ENCODE peak calls at places on chromosome 19, in nine cellular contexts. D, B, Q, P, Y, O, W, G and Z are unnamed samples. For H3K4me1, the result is how much of the 10 kb centered on the place peaks cover.

GRCh38 chr19:5452594-5453565 is 2.3 kb upstream of the ZNRF4 start:
- DNase-seq in D (no peak), B (peak), Q (no peak), P (peak), Y (peak), O (peak), W (peak), G (no peak), Z (no peak)

GRCh38 chr19:27780367-27781065 is 1432.4 kb downstream of the UQCRFS1 start:
- DNase-seq in D (no peak), B (no peak), Q (no peak), P (no peak), Y (no peak), O (no peak), W (no peak), G (no peak), Z (no peak)

GRCh38 chr19:42475366-42475765 is 32.6 kb upstream of the CXCL17 start:
- DNase-seq in D (peak), B (no peak), Q (no peak), P (no peak), Y (no peak), O (no peak), W (no peak), G (no peak), Z (no peak)

GRCh38 chr19:15107056-15108010 is at the start of gene SYDE1:
- DNase-seq in D (peak), B (peak), Q (no peak), P (peak), Y (peak), O (peak), W (peak), G (no peak), Z (peak)

GRCh38 chr19:41934849-41935374 is 6.7 kb upstream of the ERFL start:
- DNase-seq in D (peak), B (peak), Q (peak), P (peak), Y (peak), O (peak), W (peak), G (no peak), Z (peak)

GRCh38 chr19:58575183-58576041 is 2.3 kb upstream of the MZF1 start:
- DNase-seq in D (peak), B (peak), Q (peak), P (peak), Y (peak), O (peak), W (no peak), G (peak), Z (peak)

GRCh38 chr19:13010038-13010991 is 15.0 kb downstream of the NFIX start:
- DNase-seq in D (peak), B (no peak), Q (no peak), P (peak), Y (no peak), O (no peak), W (no peak), G (no peak), Z (no peak)

GRCh38 chr19:48738557-48739399 is 1.6 kb downstream of the RASIP1 start:
- DNase-seq in D (peak), B (peak), Q (peak), P (peak), Y (peak), O (peak), W (peak), G (peak), Z (peak)

GRCh38 chr19:40090256-40091204 is at the start of gene ZNF780A:
- DNase-seq in D (peak), B (peak), Q (peak), P (peak), Y (peak), O (peak), W (peak), G (no peak), Z (peak)

GRCh38 chr19:17847538-17848366 is at the start of gene JAK3:
- DNase-seq in D (peak), B (peak), Q (peak), P (peak), Y (peak), O (peak), W (no peak), G (no peak), Z (peak)

GRCh38 chr19:42175952-42176648 is 41.4 kb downstream of the DEDD2 start:
- DNase-seq in D (peak), B (peak), Q (no peak), P (peak), Y (peak), O (peak), W (peak), G (no peak), Z (peak)

GRCh38 chr19:6273701-6274601 is 5.8 kb downstream of the MLLT1 start:
- DNase-seq in D (no peak), B (no peak), Q (no peak), P (peak), Y (peak), O (peak), W (no peak), G (no peak), Z (peak)

GRCh38 chr19:5990289-5990797 is 12.4 kb upstream of the RANBP3 start:
- DNase-seq in D (peak), B (peak), Q (peak), P (peak), Y (no peak), O (no peak), W (no peak), G (no peak), Z (no peak)

GRCh38 chr19:21947775-21948174 is 63.0 kb downstream of the ZNF208 start:
- DNase-seq in D (no peak), B (no peak), Q (no peak), P (no peak), Y (no peak), O (peak), W (no peak), G (no peak), Z (no peak)

GRCh38 chr19:45276284-45276687 is 25.2 kb downstream of the MARK4 start:
- DNase-seq in D (no peak), B (no peak), Q (no peak), P (peak), Y (peak), O (peak), W (no peak), G (no peak), Z (peak)

GRCh38 chr19:10395853-10396355 is 7.4 kb downstream of the CDC37 start:
- DNase-seq in D (no peak), B (no peak), Q (no peak), P (no peak), Y (no peak), O (no peak), W (no peak), G (no peak), Z (no peak)

GRCh38 chr19:17720487-17720839 is 1.2 kb downstream of the MAP1S start:
- DNase-seq in D (no peak), B (no peak), Q (no peak), P (peak), Y (no peak), O (no peak), W (no peak), G (no peak), Z (no peak)

GRCh38 chr19:12665281-12665573 is 1.3 kb downstream of the MAN2B1 start:
- DNase-seq in D (no peak), B (no peak), Q (no peak), P (no peak), Y (no peak), O (no peak), W (no peak), G (no peak), Z (no peak)

GRCh38 chr19:1663854-1664253 is 11.4 kb upstream of the TCF3 start:
- DNase-seq in D (no peak), B (no peak), Q (no peak), P (no peak), Y (no peak), O (no peak), W (no peak), G (no peak), Z (no peak)
- H3K4me2 ChIP-seq in D (no peak), B (no peak), Q (no peak), P (no peak), Y (no peak), O (no peak), W (no peak), G (no peak), Z (no peak)

GRCh38 chr19:18848860-18849661 is 17.3 kb downstream of the UPF1 start:
- DNase-seq in D (no peak), B (no peak), Q (no peak), P (peak), Y (peak), O (peak), W (no peak), G (no peak), Z (no peak)
- H3K4me1 ChIP-seq in D (under half), B (under half), Q (under half), P (under half), Y (under half), O (half or more), W (under half), G (under half), Z (under half)

GRCh38 chr19:55451522-55452380 is 8.7 kb upstream of the SHISA7 start:
- DNase-seq in D (no peak), B (peak), Q (no peak), P (peak), Y (no peak), O (peak), W (no peak), G (no peak), Z (no peak)

GRCh38 chr19:55453861-55454260 is 7.6 kb downstream of the ISOC2 start:
- DNase-seq in D (no peak), B (no peak), Q (no peak), P (no peak), Y (no peak), O (no peak), W (no peak), G (no peak), Z (no peak)

GRCh38 chr19:55454787-55455243 is 6.6 kb downstream of the ISOC2 start:
- DNase-seq in D (peak), B (peak), Q (no peak), P (peak), Y (peak), O (peak), W (peak), G (no peak), Z (no peak)

GRCh38 chr19:55451163-55451521 is 8.0 kb upstream of the SHISA7 start:
- DNase-seq in D (no peak), B (peak), Q (no peak), P (no peak), Y (no peak), O (no peak), W (no peak), G (no peak), Z (no peak)

GRCh38 chr19:55452381-55453325 is 8.8 kb downstream of the ISOC2 start:
- DNase-seq in D (peak), B (peak), Q (no peak), P (peak), Y (peak), O (peak), W (no peak), G (no peak), Z (peak)
- H3K4me2 ChIP-seq in D (peak), B (peak), Q (no peak), P (peak), Y (peak), O (peak), W (no peak), G (no peak), Z (peak)

GRCh38 chr19:53511933-53512374 is 26.0 kb upstream of the ZNF331 start:
- DNase-seq in D (peak), B (peak), Q (no peak), P (peak), Y (peak), O (peak), W (peak), G (no peak), Z (peak)

GRCh38 chr19:53507523-53508442 is 30.2 kb upstream of the ZNF331 start:
- DNase-seq in D (no peak), B (no peak), Q (no peak), P (no peak), Y (peak), O (no peak), W (peak), G (no peak), Z (peak)

GRCh38 chr19:53509443-53509842 is 28.5 kb upstream of the ZNF331 start:
- DNase-seq in D (no peak), B (no peak), Q (no peak), P (no peak), Y (no peak), O (no peak), W (no peak), G (no peak), Z (no peak)

GRCh38 chr19:53511357-53511756 is 26.6 kb upstream of the ZNF331 start:
- DNase-seq in D (no peak), B (no peak), Q (no peak), P (no peak), Y (no peak), O (no peak), W (no peak), G (no peak), Z (no peak)

GRCh38 chr19:53509845-53510244 is 28.1 kb upstream of the ZNF331 start:
- DNase-seq in D (no peak), B (no peak), Q (no peak), P (no peak), Y (no peak), O (no peak), W (no peak), G (no peak), Z (no peak)
- H3K4me1 ChIP-seq in D (under half), B (under half), Q (under half), P (under half), Y (under half), O (under half), W (under half), G (under half), Z (under half)

GRCh38 chr19:37466798-37467607 is at the start of gene ZNF569:
- DNase-seq in D (peak), B (peak), Q (peak), P (peak), Y (peak), O (peak), W (peak), G (peak), Z (peak)

GRCh38 chr19:37466277-37466797 is 907 bp downstream of the ZNF569 start:
- DNase-seq in D (no peak), B (no peak), Q (no peak), P (no peak), Y (no peak), O (no peak), W (no peak), G (no peak), Z (no peak)

GRCh38 chr19:37470216-37470615 is 1.1 kb downstream of the ZNF570 start:
- DNase-seq in D (no peak), B (no peak), Q (no peak), P (peak), Y (no peak), O (no peak), W (no peak), G (no peak), Z (no peak)

GRCh38 chr19:37467608-37468090 is 405 bp upstream of the ZNF569 start:
- DNase-seq in D (no peak), B (no peak), Q (no peak), P (no peak), Y (no peak), O (no peak), W (no peak), G (no peak), Z (no peak)

GRCh38 chr19:37468961-37469777 is at the start of gene ZNF570:
- DNase-seq in D (peak), B (peak), Q (no peak), P (peak), Y (peak), O (peak), W (peak), G (peak), Z (peak)
- H3K4me2 ChIP-seq in D (peak), B (peak), Q (no peak), P (peak), Y (peak), O (peak), W (peak), G (peak), Z (peak)

DNA sequence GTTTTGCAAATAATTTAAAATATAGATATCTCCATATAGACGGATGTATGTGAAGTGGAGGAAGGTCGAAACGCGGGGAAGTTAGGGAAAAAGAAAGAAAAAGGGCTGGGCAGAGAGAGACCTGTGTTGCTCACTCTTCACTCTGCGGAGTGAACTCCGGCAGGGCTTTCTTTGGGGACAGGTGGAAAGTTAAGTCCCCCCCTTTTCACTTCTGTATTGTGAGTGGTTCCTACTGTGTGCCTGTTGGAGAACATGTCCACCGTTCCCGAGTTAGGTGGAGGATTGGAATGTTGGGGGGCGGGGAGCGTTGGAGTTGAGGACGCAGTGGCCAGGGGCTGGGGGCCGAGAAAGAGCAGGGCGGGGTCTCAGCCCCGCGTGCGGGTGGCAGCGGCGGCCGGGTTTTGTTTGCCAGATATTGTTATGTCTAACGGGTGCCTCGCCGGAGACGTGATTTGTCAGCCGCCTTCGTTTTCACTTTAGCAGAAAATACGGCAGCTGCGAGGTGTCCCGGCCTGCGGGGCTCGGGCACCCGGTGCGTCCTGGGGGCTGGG is 145.0 kb upstream of the ZNF536 start:
- DNase-seq in D (no peak), B (peak), Q (no peak), P (no peak), Y (no peak), O (no peak), W (no peak), G (no peak), Z (peak)
- H3K4me1 ChIP-seq in D (under half), B (under half), Q (under half), P (under half), Y (under half), O (under half), W (under half), G (under half), Z (under half)

GRCh38 chr19:4014541-4015491 is 7.3 kb downstream of the PIAS4 start:
- DNase-seq in D (peak), B (peak), Q (no peak), P (no peak), Y (no peak), O (peak), W (no peak), G (no peak), Z (peak)
- H3K4me2 ChIP-seq in D (no peak), B (no peak), Q (no peak), P (no peak), Y (no peak), O (no peak), W (no peak), G (no peak), Z (peak)